ENCODE peak calls at places on chromosome 5, in seven cellular contexts. N is IMR-90, M is neuronal stem cell, S is mesenchymal stem cell, B is H1, H is mesendoderm, W is trophoblast cell. K is an unnamed sample.

GRCh38 chr5:110625376-110625999 is 101.0 kb downstream of the TMEM232 start:
- DNase-seq in N (peak), M (no peak), S (peak), B (no peak), H (peak), W (no peak), K (no peak)

GRCh38 chr5:95973793-95974325 is 12.2 kb upstream of the ELL2 start:
- DNase-seq in M (no peak), H (peak), B (no peak), W (no peak), S (peak), N (peak), K (no peak)

GRCh38 chr5:64331597-64332277 is 166.1 kb downstream of the RNF180 start:
- DNase-seq in S (no peak), N (no peak), W (no peak), H (no peak), B (no peak), M (no peak), K (no peak)

GRCh38 chr5:159103086-159103485 is 3.4 kb upstream of the EBF1 start:
- DNase-seq in B (no peak), N (no peak), S (no peak), W (no peak), M (no peak), H (no peak), K (no peak)

GRCh38 chr5:72457491-72457890 is 49.7 kb downstream of the ZNF366 start:
- DNase-seq in S (no peak), M (no peak), B (no peak), N (no peak), W (no peak), H (no peak), K (no peak)

GRCh38 chr5:76953551-76954382 is 922 bp downstream of the CRHBP start:
- DNase-seq in M (peak), B (peak), H (peak), S (peak), N (no peak), W (no peak), K (peak)

GRCh38 chr5:65722575-65723424 is 795 bp downstream of the NLN start:
- DNase-seq in W (no peak), M (peak), S (peak), B (peak), N (peak), H (peak), K (peak)

GRCh38 chr5:83726912-83727311 is 6.3 kb upstream of the HAPLN1 start:
- DNase-seq in H (no peak), M (no peak), B (no peak), W (no peak), N (peak), S (peak), K (no peak)

GRCh38 chr5:72266862-72267261 is 53.2 kb downstream of the MRPS27 start:
- DNase-seq in S (no peak), M (no peak), W (no peak), H (no peak), N (no peak), B (no peak), K (no peak)

GRCh38 chr5:80220268-80220897 is 35.5 kb downstream of the SERINC5 start:
- DNase-seq in S (no peak), W (no peak), N (no peak), B (no peak), H (peak), M (no peak), K (no peak)

GRCh38 chr5:177494356-177495195 is 2.8 kb downstream of the PDLIM7 start:
- DNase-seq in S (peak), N (peak), B (peak), H (peak), W (no peak), M (peak), K (peak)

GRCh38 chr5:1511651-1512540 is 11.9 kb downstream of the LPCAT1 start:
- DNase-seq in M (no peak), H (peak), B (peak), S (peak), W (no peak), N (peak), K (peak)

GRCh38 chr5:39580702-39581498 is 156.1 kb upstream of the DAB2 start:
- DNase-seq in H (no peak), B (no peak), S (peak), N (peak), M (no peak), W (no peak), K (no peak)

GRCh38 chr5:124783794-124784193 is 37.4 kb upstream of the ZNF608 start:
- DNase-seq in W (no peak), N (peak), H (no peak), M (no peak), S (no peak), B (no peak), K (no peak)

GRCh38 chr5:141560141-141560540 is 58.7 kb downstream of the DIAPH1 start:
- DNase-seq in B (no peak), W (no peak), S (no peak), M (no peak), H (peak), N (no peak), K (no peak)

GRCh38 chr5:103258957-103259704 is 568 bp downstream of the MACIR start:
- DNase-seq in W (peak), N (peak), M (peak), H (peak), S (peak), B (peak), K (no peak)

GRCh38 chr5:139415221-139415861 is 11.5 kb upstream of the SPATA24 start:
- DNase-seq in W (no peak), S (no peak), N (no peak), H (no peak), B (no peak), M (no peak), K (no peak)

GRCh38 chr5:4043135-4043534 is 447.5 kb downstream of the IRX1 start:
- DNase-seq in W (no peak), S (no peak), N (no peak), M (no peak), B (no peak), H (no peak), K (no peak)

GRCh38 chr5:71011194-71011792 is 13.8 kb downstream of the NAIP start:
- DNase-seq in B (no peak), H (no peak), N (no peak), W (no peak), M (no peak), S (no peak), K (no peak)

GRCh38 chr5:148641735-148642134 is 12.6 kb downstream of the HTR4 start:
- DNase-seq in S (no peak), N (no peak), H (no peak), B (no peak), M (no peak), W (no peak), K (no peak)

GRCh38 chr5:109324351-109324750 is 85.4 kb downstream of the PJA2 start:
- DNase-seq in B (no peak), N (no peak), W (no peak), H (peak), M (no peak), S (no peak), K (no peak)

GRCh38 chr5:147957906-147958305 is 51.6 kb upstream of the C5orf46 start:
- DNase-seq in W (peak), N (no peak), B (no peak), M (no peak), S (no peak), H (no peak), K (no peak)

GRCh38 chr5:122908108-122908507 is 62.7 kb downstream of the SNX24 start:
- DNase-seq in M (no peak), B (no peak), W (no peak), H (no peak), S (no peak), N (no peak), K (no peak)

GRCh38 chr5:77339491-77339890 is 129.0 kb downstream of the PDE8B start:
- DNase-seq in H (no peak), B (no peak), W (peak), S (no peak), N (no peak), M (no peak), K (no peak)

GRCh38 chr5:57598756-57599155 is 116.1 kb upstream of the ACTBL2 start:
- DNase-seq in N (peak), H (no peak), M (no peak), B (no peak), W (no peak), S (peak), K (no peak)

GRCh38 chr5:56026863-56027300 is 32.1 kb upstream of the IL6ST start:
- DNase-seq in H (no peak), M (no peak), S (peak), N (peak), B (no peak), W (peak), K (no peak)

GRCh38 chr5:104977530-104977929 is 1414.9 kb upstream of the NUDT12 start:
- DNase-seq in B (no peak), H (no peak), M (no peak), N (no peak), S (no peak), W (no peak), K (no peak)

GRCh38 chr5:36066540-36067210 is at the start of gene UGT3A2:
- DNase-seq in B (peak), N (no peak), M (peak), S (no peak), W (no peak), H (peak), K (peak)

GRCh38 chr5:14806452-14806851 is 65.1 kb downstream of the ANKH start:
- DNase-seq in B (no peak), S (peak), M (no peak), W (no peak), H (no peak), N (peak), K (no peak)

GRCh38 chr5:41371741-41372140 is 138.7 kb downstream of the PLCXD3 start:
- DNase-seq in B (no peak), H (no peak), W (peak), N (peak), M (no peak), S (no peak), K (no peak)

GRCh38 chr5:167953151-167953788 is 338.2 kb upstream of the WWC1 start:
- DNase-seq in W (peak), S (no peak), M (peak), N (no peak), B (no peak), H (peak), K (no peak)

GRCh38 chr5:176473335-176474006 is 25.3 kb downstream of the FAF2 start:
- DNase-seq in W (no peak), H (no peak), S (no peak), B (no peak), N (peak), M (no peak), K (no peak)

GRCh38 chr5:127875235-127876021 is 172.2 kb downstream of the CCDC192 start:
- DNase-seq in N (peak), W (peak), S (peak), B (peak), H (peak), M (peak), K (peak)

GRCh38 chr5:155471027-155471426 is 457.5 kb downstream of the KIF4B start:
- DNase-seq in N (no peak), S (no peak), H (no peak), M (no peak), B (no peak), W (no peak), K (no peak)

GRCh38 chr5:9657819-9658218 is 27.7 kb upstream of the TAS2R1 start:
- DNase-seq in B (no peak), S (no peak), W (no peak), M (no peak), N (no peak), H (no peak), K (no peak)

GRCh38 chr5:9658726-9659125 is 28.6 kb upstream of the TAS2R1 start:
- DNase-seq in W (peak), M (no peak), S (no peak), N (peak), H (no peak), B (no peak), K (no peak)

GRCh38 chr5:9663891-9664290 is 33.7 kb upstream of the TAS2R1 start:
- DNase-seq in N (no peak), S (no peak), M (no peak), B (no peak), W (peak), H (no peak), K (no peak)

GRCh38 chr5:9655641-9656040 is 25.5 kb upstream of the TAS2R1 start:
- DNase-seq in W (no peak), M (no peak), S (peak), N (peak), H (no peak), B (no peak), K (no peak)

DNA sequence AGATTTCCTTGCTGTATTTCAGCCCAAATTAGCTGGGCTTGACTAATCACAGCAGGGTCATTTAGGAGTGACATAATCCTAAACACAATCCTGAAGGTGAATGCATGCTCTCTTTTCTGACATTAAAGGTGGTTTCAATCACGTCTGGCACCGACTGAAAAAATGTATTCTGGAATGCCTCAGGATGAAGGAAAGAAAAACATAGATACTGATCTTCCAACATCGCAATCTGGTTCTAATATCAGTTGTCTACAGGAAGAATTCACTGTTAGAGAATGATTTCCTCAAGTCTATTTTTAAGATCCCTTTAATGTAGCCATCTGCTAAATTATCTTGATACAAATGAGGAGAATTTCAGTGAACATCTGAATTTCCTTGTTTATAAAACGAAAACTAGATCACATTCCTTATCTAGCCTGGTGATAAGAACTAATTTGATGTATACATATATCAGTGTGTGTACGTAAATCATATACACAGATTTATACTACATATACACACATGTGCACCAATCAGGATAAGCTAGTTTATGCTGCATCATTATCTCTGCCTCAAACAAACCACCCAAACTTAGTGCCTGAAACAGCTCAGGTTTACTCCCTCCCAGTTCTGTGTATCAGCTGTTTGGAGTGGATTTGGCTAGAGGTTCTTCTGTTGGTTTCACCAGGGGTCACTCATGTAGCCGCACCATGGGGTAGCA is 31.3 kb upstream of the TAS2R1 start:
- DNase-seq in W (no peak), M (no peak), S (peak), B (no peak), N (peak), H (peak), K (no peak)
- H2BK120ac ChIP-seq in W (peak), M (no peak), S (no peak), B (no peak), N (peak), H (no peak), K (no peak)

DNA sequence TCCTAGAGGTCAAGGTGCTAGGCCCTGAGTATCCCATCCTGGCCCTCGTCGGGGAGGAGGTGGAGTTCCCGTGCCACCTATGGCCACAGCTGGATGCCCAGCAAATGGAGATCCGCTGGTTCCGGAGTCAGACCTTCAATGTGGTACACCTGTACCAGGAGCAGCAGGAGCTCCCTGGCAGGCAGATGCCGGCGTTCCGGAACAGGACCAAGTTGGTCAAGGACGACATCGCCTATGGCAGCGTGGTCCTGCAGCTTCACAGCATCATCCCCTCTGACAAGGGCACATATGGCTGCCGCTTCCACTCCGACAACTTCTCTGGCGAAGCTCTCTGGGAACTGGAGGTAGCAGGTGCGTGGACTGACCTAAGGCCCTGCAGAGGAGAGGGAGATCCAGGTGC is 7.9 kb downstream of the BTNL9 start:
- DNase-seq in W (no peak), H (no peak), B (peak), N (no peak), M (no peak), S (no peak), K (no peak)
- H2BK120ac ChIP-seq in W (no peak), H (no peak), B (no peak), N (no peak), M (no peak), S (no peak), K (no peak)

DNA sequence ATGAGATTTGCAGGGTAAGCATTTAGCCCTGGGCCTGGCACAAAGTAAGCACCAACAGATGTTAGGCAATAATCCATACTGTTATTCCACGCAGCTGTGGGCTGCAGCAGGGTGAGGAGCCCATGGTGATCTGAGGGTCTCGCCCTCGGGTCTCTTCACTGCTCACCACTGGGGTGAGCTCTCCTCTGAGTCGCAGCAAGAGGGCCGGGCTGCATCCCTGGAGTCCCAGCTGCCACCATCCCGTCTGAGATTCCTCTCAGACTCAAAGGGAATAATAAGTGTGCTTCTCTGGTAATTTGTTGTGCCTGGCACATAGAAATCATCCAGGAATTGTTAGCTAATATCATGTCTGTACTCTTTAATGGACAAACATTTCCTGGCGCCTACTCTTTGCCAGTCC is 6.9 kb downstream of the NKX2-5 start:
- DNase-seq in N (no peak), S (no peak), H (no peak), W (no peak), B (no peak), M (no peak), K (no peak)
- H2BK120ac ChIP-seq in N (no peak), S (no peak), H (no peak), W (no peak), B (no peak), M (no peak), K (no peak)

GRCh38 chr5:92580814-92581213 is 1000.2 kb downstream of the NR2F1-AS1 start:
- DNase-seq in W (no peak), N (peak), H (no peak), M (no peak), S (no peak), B (no peak), K (no peak)
- H2BK120ac ChIP-seq in W (no peak), N (no peak), H (no peak), M (no peak), S (no peak), B (no peak), K (no peak)

GRCh38 chr5:54655266-54655665 is 137.7 kb downstream of the SNX18 start:
- DNase-seq in B (no peak), W (peak), M (no peak), H (no peak), S (no peak), N (no peak), K (no peak)

GRCh38 chr5:54655761-54656160 is 138.2 kb downstream of the SNX18 start:
- DNase-seq in W (no peak), H (no peak), N (no peak), B (no peak), M (no peak), S (no peak), K (no peak)

GRCh38 chr5:54656261-54656728 is 138.7 kb downstream of the SNX18 start:
- DNase-seq in M (no peak), S (peak), H (no peak), B (no peak), W (no peak), N (no peak), K (no peak)

GRCh38 chr5:54651482-54652076 is 134.0 kb downstream of the SNX18 start:
- DNase-seq in B (no peak), H (no peak), S (no peak), M (no peak), W (no peak), N (peak), K (no peak)

DNA sequence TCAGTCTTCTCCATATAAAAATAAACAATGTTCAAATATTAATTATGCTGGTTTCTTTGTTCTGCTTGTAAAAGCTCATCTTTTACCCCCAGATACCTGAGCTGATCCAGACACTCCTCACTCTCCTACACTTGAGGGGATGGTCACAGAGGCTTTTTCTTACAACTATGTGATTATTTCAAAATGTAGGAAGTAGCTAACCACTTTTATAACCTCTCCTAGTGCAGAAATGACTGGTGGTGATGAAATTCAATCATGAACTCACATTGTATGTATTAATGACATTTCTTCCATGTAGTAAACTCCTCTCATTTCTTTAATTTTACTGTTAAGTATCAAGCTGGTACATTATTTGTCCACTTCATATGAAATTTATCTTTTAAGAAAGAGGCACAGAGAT is 136.7 kb downstream of the SNX18 start:
- DNase-seq in W (no peak), H (no peak), M (no peak), N (peak), B (no peak), S (no peak), K (no peak)
- H2BK120ac ChIP-seq in W (no peak), H (no peak), M (no peak), N (no peak), B (no peak), S (no peak), K (no peak)

GRCh38 chr5:16536818-16537217 is 71.2 kb upstream of the ZNF622 start:
- DNase-seq in W (no peak), M (no peak), B (no peak), H (no peak), S (no peak), N (no peak), K (no peak)
- H2BK120ac ChIP-seq in W (no peak), M (no peak), B (no peak), H (no peak), S (no peak), N (no peak), K (no peak)

K was measured in H9.